ENCODE peak calls at places on chromosomes 2 and 18, in six cellular contexts. B is stimulated activated effector memory CD8-positive, alpha-beta T cell treated with anti-CD3 and anti-CD28 coated beads, Interleukin-12 subunit alpha, Interleukin-12 subunit beta, amount 100 ng/mL, for 72 hours; D is head of caudate nucleus; S is sciatic nerve; I is astrocyte of the spinal cord; K is LNCaP clone FGC. O is an unnamed sample.

GRCh38 chr2:124048102-124048501 is 23.0 kb downstream of the CNTNAP5 start:
- DNase-seq in B (no peak), D (no peak), S (no peak), I (no peak), K (peak), O (no peak)

GRCh38 chr2:204643326-204643725 is 98.1 kb downstream of the PARD3B start:
- DNase-seq in B (no peak), D (no peak), S (no peak), I (no peak), K (no peak), O (no peak)

GRCh38 chr18:61765097-61765496 is 127.7 kb downstream of the RNF152 start:
- DNase-seq in B (no peak), D (no peak), S (no peak), I (peak), K (no peak), O (no peak)

GRCh38 chr2:64913357-64913869 is 75.8 kb upstream of the SLC1A4 start:
- DNase-seq in B (no peak), D (no peak), S (no peak), I (no peak), K (no peak), O (peak)

GRCh38 chr2:195533771-195534642 is 123.0 kb upstream of the SLC39A10 start:
- DNase-seq in B (peak), D (peak), S (no peak), I (peak), K (no peak), O (no peak)

GRCh38 chr2:179842498-179843153 is 18.8 kb downstream of the ZNF385B start:
- DNase-seq in B (no peak), D (no peak), S (no peak), I (peak), K (no peak), O (no peak)

GRCh38 chr18:57970356-57971095 is 73.5 kb upstream of the NEDD4L start:
- DNase-seq in B (no peak), D (peak), S (no peak), I (no peak), K (no peak), O (peak)

GRCh38 chr2:111705206-111705605 is 178.8 kb downstream of the ANAPC1 start:
- DNase-seq in B (no peak), D (no peak), S (no peak), I (no peak), K (no peak), O (no peak)

GRCh38 chr2:241859017-241859435 is 332 bp upstream of the PDCD1 start:
- DNase-seq in B (no peak), D (no peak), S (no peak), I (no peak), K (no peak), O (no peak)

GRCh38 chr18:48614005-48614404 is 75.2 kb downstream of the CTIF start:
- DNase-seq in B (no peak), D (no peak), S (no peak), I (no peak), K (no peak), O (no peak)

GRCh38 chr18:9130806-9131205 is 5.8 kb upstream of the ANKRD12 start:
- DNase-seq in B (no peak), D (no peak), S (no peak), I (no peak), K (no peak), O (no peak)

GRCh38 chr2:189783451-189783926 is 650 bp downstream of the ORMDL1 start:
- DNase-seq in B (no peak), D (peak), S (no peak), I (peak), K (no peak), O (no peak)

GRCh38 chr2:212842544-212843185 is 304.1 kb upstream of the ERBB4 start:
- DNase-seq in B (no peak), D (no peak), S (no peak), I (peak), K (no peak), O (no peak)

GRCh38 chr2:72937356-72937669 is 20.0 kb downstream of the EMX1 start:
- DNase-seq in B (no peak), D (no peak), S (no peak), I (no peak), K (no peak), O (no peak)

GRCh38 chr2:195330513-195330956 is 326.5 kb upstream of the SLC39A10 start:
- DNase-seq in B (no peak), D (no peak), S (no peak), I (no peak), K (no peak), O (no peak)

GRCh38 chr18:32469691-32470131 is 971 bp downstream of the GAREM1 start:
- DNase-seq in B (no peak), D (no peak), S (no peak), I (peak), K (no peak), O (no peak)

GRCh38 chr18:23341383-23341782 is 111.7 kb upstream of the RIOK3 start:
- DNase-seq in B (no peak), D (peak), S (no peak), I (no peak), K (no peak), O (no peak)

GRCh38 chr2:175251425-175252041 is 70.0 kb upstream of the ATP5MC3 start:
- DNase-seq in B (no peak), D (peak), S (no peak), I (peak), K (no peak), O (no peak)

GRCh38 chr2:166539340-166540162 is 45.5 kb upstream of the SCN7A start:
- DNase-seq in B (no peak), D (peak), S (no peak), I (peak), K (peak), O (no peak)

GRCh38 chr2:170202437-170202836 is 24.5 kb downstream of the MYO3B start:
- DNase-seq in B (no peak), D (no peak), S (no peak), I (no peak), K (no peak), O (no peak)

GRCh38 chr18:46220116-46220515 is 115.9 kb downstream of the HAUS1 start:
- DNase-seq in B (no peak), D (no peak), S (no peak), I (peak), K (no peak), O (no peak)

GRCh38 chr18:59051470-59052165 is 88.1 kb upstream of the SEC11C start:
- DNase-seq in B (no peak), D (peak), S (no peak), I (no peak), K (no peak), O (no peak)

GRCh38 chr2:137252934-137253333 is 487.6 kb downstream of the THSD7B start:
- DNase-seq in B (no peak), D (no peak), S (no peak), I (peak), K (no peak), O (no peak)

O was measured in 8988T.